ENCODE peak calls at places on chromosomes 2 and 18, in eight cellular contexts. W is Panc1, G is breast epithelium, F is SK-N-MC, M is transverse colon, B is stomach, C is prostate gland, E is upper lobe of left lung. X is an unnamed sample.

GRCh38 chr18:36411745-36412168 is 114.2 kb downstream of the FHOD3 start:
- DNase-seq in F (no peak), G (no peak), W (no peak), E (no peak), M (no peak), C (no peak), B (no peak), X (no peak)

GRCh38 chr2:105325389-105325963 is 4.1 kb downstream of the TGFBRAP1 start:
- DNase-seq in W (no peak), F (no peak), M (no peak), G (no peak), C (no peak), B (no peak), E (no peak), X (peak)

GRCh38 chr2:119111115-119111975 is 47.2 kb downstream of the C1QL2 start:
- DNase-seq in C (no peak), B (no peak), F (no peak), G (no peak), W (no peak), M (no peak), E (no peak), X (no peak)

GRCh38 chr2:227627769-227628168 is 10.5 kb downstream of the SCYGR4 start:
- DNase-seq in W (no peak), B (no peak), M (no peak), C (no peak), E (no peak), G (no peak), F (no peak), X (no peak)

GRCh38 chr2:205218056-205218455 is 464.2 kb upstream of the NRP2 start:
- DNase-seq in E (no peak), C (no peak), G (no peak), M (no peak), B (no peak), W (no peak), F (no peak), X (no peak)

GRCh38 chr2:17460401-17461086 is 57.7 kb downstream of the RAD51AP2 start:
- DNase-seq in W (no peak), M (no peak), C (no peak), F (no peak), B (no peak), E (no peak), G (no peak), X (no peak)

GRCh38 chr2:133421516-133422324 is 146.5 kb downstream of the NCKAP5 start:
- DNase-seq in M (peak), E (no peak), C (no peak), F (no peak), G (no peak), W (no peak), B (no peak), X (no peak)

GRCh38 chr18:13112982-13113381 is 105.6 kb upstream of the LDLRAD4 start:
- DNase-seq in F (no peak), E (no peak), C (no peak), B (peak), W (no peak), M (peak), G (no peak), X (no peak)

GRCh38 chr2:200479617-200480292 is 30.1 kb downstream of the KCTD18 start:
- DNase-seq in F (no peak), B (no peak), G (no peak), M (no peak), W (peak), C (peak), E (no peak), X (no peak)

GRCh38 chr18:703660-704018 is 8.8 kb downstream of the ENOSF1 start:
- DNase-seq in M (no peak), G (no peak), B (peak), C (no peak), W (peak), E (no peak), F (no peak), X (no peak)

GRCh38 chr18:9886005-9886348 is 204 bp downstream of the TXNDC2 start:
- DNase-seq in G (no peak), F (no peak), M (no peak), B (no peak), E (no peak), C (no peak), W (no peak), X (no peak)

GRCh38 chr2:99974275-99974674 is 168.1 kb downstream of the AFF3 start:
- DNase-seq in E (no peak), C (no peak), W (no peak), F (no peak), G (no peak), M (no peak), B (no peak), X (no peak)

GRCh38 chr2:86211033-86211795 is 12.0 kb downstream of the MRPL35 start:
- DNase-seq in W (no peak), M (no peak), F (no peak), C (no peak), B (no peak), E (no peak), G (no peak), X (no peak)

GRCh38 chr2:20568501-20569463 is 82.1 kb downstream of the HS1BP3 start:
- DNase-seq in B (no peak), G (peak), C (peak), E (no peak), M (no peak), F (no peak), W (no peak), X (no peak)

GRCh38 chr2:39642054-39642742 is 23.5 kb upstream of the TMEM178A start:
- DNase-seq in B (no peak), C (no peak), M (no peak), W (peak), E (no peak), F (no peak), G (no peak), X (no peak)

GRCh38 chr18:32019251-32019943 is 772 bp downstream of the RNF125 start:
- DNase-seq in G (no peak), W (no peak), C (peak), F (no peak), M (peak), E (peak), B (peak), X (peak)

GRCh38 chr2:174632847-174633620 is 35.4 kb upstream of the WIPF1 start:
- DNase-seq in C (no peak), G (no peak), F (no peak), B (no peak), M (no peak), E (no peak), W (no peak), X (peak)

GRCh38 chr2:222903234-222904220 is 42.7 kb downstream of the ACSL3 start:
- DNase-seq in F (no peak), B (peak), G (no peak), C (peak), W (no peak), E (no peak), M (peak), X (peak)

GRCh38 chr2:73987109-73987947 is 2.6 kb downstream of the TET3 start:
- DNase-seq in B (peak), G (no peak), E (peak), C (peak), W (no peak), F (no peak), M (peak), X (no peak)

GRCh38 chr2:133843091-133843490 is 274.8 kb upstream of the NCKAP5 start:
- DNase-seq in G (no peak), M (no peak), B (no peak), F (no peak), W (no peak), E (no peak), C (no peak), X (no peak)

GRCh38 chr2:18957909-18958308 is 368.5 kb upstream of the NT5C1B start:
- DNase-seq in G (no peak), E (no peak), C (no peak), B (no peak), W (no peak), M (no peak), F (no peak), X (no peak)

GRCh38 chr2:143034292-143035074 is 94.7 kb upstream of the ARHGAP15 start:
- DNase-seq in W (peak), B (peak), M (peak), F (peak), C (peak), E (no peak), G (peak), X (peak)

GRCh38 chr2:111704246-111704645 is 179.7 kb downstream of the ANAPC1 start:
- DNase-seq in M (no peak), W (no peak), E (no peak), F (no peak), B (no peak), G (no peak), C (no peak), X (no peak)

GRCh38 chr2:111706481-111707001 is 177.5 kb downstream of the ANAPC1 start:
- DNase-seq in E (no peak), C (no peak), G (peak), F (no peak), B (no peak), M (no peak), W (no peak), X (no peak)

GRCh38 chr2:111703759-111704158 is 180.2 kb downstream of the ANAPC1 start:
- DNase-seq in W (no peak), E (no peak), M (peak), G (no peak), C (no peak), B (no peak), F (no peak), X (no peak)

GRCh38 chr2:111705711-111706323 is 178.2 kb downstream of the ANAPC1 start:
- DNase-seq in E (no peak), F (no peak), C (no peak), M (peak), B (no peak), W (peak), G (peak), X (peak)

DNA sequence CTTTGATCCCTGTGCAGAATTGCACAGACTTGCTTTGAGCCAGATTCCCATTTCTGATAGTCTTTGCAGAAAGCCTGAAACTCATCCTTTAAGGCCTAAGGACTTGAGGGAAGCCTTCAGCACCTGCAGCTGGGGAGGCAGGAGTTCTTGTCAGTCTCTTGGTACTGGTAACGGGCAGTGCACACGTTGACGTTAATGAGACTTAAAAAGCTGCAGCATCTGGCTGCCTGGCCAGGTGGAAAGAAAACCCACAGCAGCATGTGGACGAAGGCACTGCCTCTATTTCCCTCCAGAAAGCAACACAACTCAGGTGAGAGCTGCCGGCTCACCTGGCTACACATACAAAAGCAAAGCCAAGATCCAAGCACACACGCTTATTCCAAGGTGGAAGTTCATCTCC is 178.8 kb downstream of the ANAPC1 start:
- DNase-seq in M (peak), C (no peak), W (no peak), F (no peak), G (no peak), E (no peak), B (no peak), X (no peak)
- TF ChIP-seq POLR2AphosphoS5 in M (peak), C (no peak), W (no peak), F (no peak), G (no peak), E (no peak), B (no peak), X (no peak)

GRCh38 chr2:101253013-101253712 is 477 bp downstream of the CNOT11 start:
- DNase-seq in M (peak), C (peak), E (peak), B (peak), W (no peak), G (peak), F (no peak), X (peak)
- TF ChIP-seq POLR2AphosphoS5 in M (no peak), C (no peak), E (no peak), B (no peak), W (no peak), G (peak), F (no peak), X (no peak)

GRCh38 chr2:7392076-7392787 is 475.0 kb downstream of the RNF144A start:
- DNase-seq in B (no peak), W (no peak), C (no peak), G (no peak), F (no peak), M (no peak), E (no peak), X (no peak)
- TF ChIP-seq POLR2AphosphoS5 in B (no peak), W (no peak), C (no peak), G (no peak), F (no peak), M (no peak), E (no peak), X (no peak)

DNA sequence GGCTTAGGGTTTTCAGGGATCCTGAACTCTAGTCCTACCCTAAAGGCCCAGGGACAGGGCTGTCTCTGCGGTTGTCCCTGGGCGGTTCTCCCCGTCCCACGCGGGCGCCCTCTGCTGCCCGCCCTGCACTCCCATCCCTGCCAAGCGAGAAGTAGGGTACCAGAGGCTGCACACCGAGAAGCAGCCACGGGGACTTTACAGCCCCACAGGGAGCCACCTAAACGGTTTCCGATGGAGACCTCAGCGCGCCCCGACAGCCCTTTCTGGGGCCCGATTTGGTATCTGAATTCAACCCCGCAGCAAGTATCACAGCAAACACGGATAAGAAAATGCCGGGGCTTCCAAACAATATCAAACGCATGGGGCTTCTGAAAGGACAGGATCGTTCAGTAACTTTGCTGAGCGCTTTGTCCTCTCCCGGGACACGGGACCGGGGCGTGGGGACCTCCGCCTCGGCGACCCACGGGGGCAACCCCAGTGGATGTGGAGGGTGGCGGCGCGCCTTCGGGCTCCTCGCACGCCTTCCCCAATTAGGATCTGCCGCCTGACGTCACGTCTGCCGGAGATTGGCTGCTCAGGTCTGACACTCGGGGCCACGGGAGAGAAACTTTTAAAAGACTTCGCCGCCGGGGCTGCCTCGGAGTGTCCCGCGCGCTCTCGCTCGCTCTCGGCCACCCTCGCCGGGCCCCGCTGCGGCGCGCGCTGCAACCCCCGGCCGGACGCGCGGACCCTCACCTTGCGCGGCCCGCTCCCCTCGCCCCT is at the start of gene LTBP1:
- DNase-seq in W (peak), F (no peak), E (peak), B (peak), M (peak), C (peak), G (peak), X (peak)
- TF ChIP-seq POLR2AphosphoS5 in W (no peak), F (no peak), E (no peak), B (peak), M (peak), C (peak), G (peak), X (no peak)

DNA sequence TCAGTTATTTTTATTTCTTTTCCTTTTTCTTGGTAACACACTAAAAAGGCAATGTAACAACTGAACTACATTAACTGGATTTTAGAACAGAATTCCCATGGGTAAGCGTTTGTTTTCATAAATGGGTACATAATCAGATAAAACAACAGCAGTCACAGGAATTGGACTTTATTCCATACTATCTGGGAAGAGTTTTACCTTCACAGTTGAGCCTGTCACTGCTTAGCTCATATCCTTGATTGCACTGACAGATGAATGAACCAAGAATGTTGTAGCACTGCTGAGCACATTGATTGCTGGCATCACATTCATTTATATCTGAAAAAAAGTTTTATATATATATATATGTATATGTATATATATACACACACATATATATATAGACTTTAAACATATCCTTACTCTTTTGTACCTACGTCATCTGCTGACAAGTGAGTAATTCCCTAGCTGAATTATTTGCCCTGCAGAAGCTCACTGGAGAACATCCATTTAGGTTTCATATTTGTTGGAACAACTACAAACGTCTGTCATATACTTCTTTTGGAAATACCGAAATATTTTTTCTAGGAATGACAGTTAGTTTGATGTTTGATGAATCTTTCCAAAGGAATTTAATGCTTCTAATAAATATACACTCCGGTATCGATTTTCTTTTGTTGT is 47.0 kb downstream of the EFEMP1 start:
- DNase-seq in B (no peak), F (no peak), M (no peak), E (no peak), C (no peak), G (no peak), W (no peak), X (no peak)
- TF ChIP-seq POLR2AphosphoS5 in B (no peak), F (no peak), M (no peak), E (no peak), C (no peak), G (no peak), W (no peak), X (no peak)

DNA sequence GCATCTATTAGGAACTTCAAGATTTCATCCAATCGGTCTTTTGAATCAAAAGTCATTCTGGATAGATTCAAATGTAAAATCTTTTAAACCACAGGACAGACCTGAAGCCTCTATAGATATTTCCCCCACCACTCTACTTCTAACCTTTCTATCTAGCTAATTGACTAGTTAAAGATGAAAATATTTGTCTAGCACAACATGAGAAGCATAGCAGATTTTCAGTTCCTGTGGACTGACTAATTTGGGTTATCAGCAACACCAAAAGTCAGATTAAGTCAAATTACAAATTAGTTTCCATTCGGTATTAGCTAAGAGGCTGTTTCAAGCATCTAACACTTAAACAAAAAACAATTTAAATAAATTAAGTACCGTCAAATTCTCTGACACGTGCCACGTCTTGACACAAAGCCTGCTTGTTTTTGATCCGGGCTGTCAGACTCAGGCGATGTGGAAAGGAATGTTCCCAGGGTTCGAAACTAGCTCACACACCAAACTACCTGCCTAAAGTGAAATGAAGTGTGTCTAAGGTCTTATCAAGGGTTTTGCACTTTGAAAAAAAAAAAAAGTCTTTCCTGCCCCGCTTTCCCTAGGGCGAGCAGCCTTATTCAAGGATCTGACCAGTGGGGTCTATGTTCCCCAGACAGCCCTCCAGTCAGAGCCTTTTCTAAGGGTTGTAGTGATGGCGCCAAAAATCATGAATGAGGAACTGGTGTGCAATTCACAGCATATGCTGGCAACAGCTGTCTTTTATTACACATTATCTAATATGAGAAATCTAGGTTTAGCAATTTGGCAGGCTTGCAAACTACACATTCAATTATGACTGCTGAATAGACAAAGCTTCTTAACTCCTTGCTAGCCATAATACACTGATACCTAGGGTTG is 4.7 kb downstream of the CYTIP start:
- DNase-seq in B (no peak), E (no peak), C (no peak), F (peak), W (no peak), G (no peak), M (no peak), X (peak)
- TF ChIP-seq POLR2AphosphoS5 in B (peak), E (no peak), C (no peak), F (no peak), W (no peak), G (no peak), M (peak), X (no peak)

GRCh38 chr2:27842894-27843293 is 47.3 kb downstream of the RBKS start:
- DNase-seq in B (no peak), G (peak), F (no peak), C (no peak), W (no peak), M (no peak), E (no peak), X (no peak)

GRCh38 chr2:27839022-27839618 is 51.1 kb downstream of the RBKS start:
- DNase-seq in C (no peak), B (no peak), W (no peak), G (no peak), F (no peak), M (no peak), E (no peak), X (no peak)

GRCh38 chr2:27843992-27844391 is 46.2 kb downstream of the RBKS start:
- DNase-seq in G (no peak), W (no peak), E (no peak), F (no peak), M (no peak), B (no peak), C (no peak), X (no peak)

GRCh38 chr2:27849558-27849957 is 40.6 kb downstream of the RBKS start:
- DNase-seq in C (no peak), G (no peak), M (no peak), F (no peak), B (no peak), E (no peak), W (no peak), X (no peak)

DNA sequence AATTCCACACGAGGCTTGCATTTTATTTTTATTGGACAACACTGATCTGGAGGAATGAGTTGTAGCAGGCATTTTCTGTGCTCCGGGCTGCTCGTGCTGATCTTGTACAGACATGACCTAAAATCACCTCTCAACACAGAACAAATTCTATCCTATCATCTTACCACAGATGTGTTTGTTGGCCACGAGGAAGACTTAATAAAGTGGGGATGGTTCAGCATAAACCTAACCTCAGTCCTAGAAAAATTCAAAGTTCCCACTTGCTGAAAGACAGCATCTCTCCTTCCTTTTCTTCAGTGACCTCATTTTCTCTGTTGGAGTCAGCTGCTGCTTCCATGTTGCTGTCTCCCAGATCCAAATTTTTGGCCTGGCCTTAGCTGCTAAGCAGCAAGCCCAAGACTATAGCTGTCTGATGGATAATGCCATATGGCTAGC is 45.3 kb downstream of the RBKS start:
- DNase-seq in W (no peak), E (no peak), G (no peak), F (no peak), B (no peak), C (no peak), M (no peak), X (no peak)
- TF ChIP-seq POLR2AphosphoS5 in W (no peak), E (no peak), G (no peak), F (no peak), B (no peak), C (peak), M (no peak), X (no peak)

GRCh38 chr2:225290723-225291400 is 108.6 kb upstream of the NYAP2 start:
- DNase-seq in E (no peak), F (no peak), G (no peak), C (no peak), W (no peak), B (no peak), M (no peak), X (no peak)
- TF ChIP-seq POLR2AphosphoS5 in E (no peak), F (no peak), G (no peak), C (no peak), W (no peak), B (no peak), M (no peak), X (no peak)